ENCODE peak calls at places on chromosomes 3 and 15, in nine cellular contexts. One of them, this sample, is unnamed.

GRCh38 chr3:178275793-178276192 is 260.4 kb upstream of the KCNMB2 start:
- DNase-seq in nephron progenitor cell: no peak
- DNase-seq in mesothelial cell of epicardium: no peak
- DNase-seq in fibroblast of mammary gland: peak; percentile 32
- DNase-seq in posterior cingulate gyrus: no peak
- DNase-seq in NCI-H82: no peak
- DNase-seq in activated naive CD8-positive, alpha-beta T cell treated with anti-CD3 and anti-CD28 coated beads, Interleukin-2, amount 10 ng/mL, durations not matched to agents 7 days and 5 days: no peak
- DNase-seq in naive thymus-derived CD4-positive, alpha-beta T cell: no peak
- DNase-seq in T-helper 2 cell: no peak
- DNase-seq in this sample: no peak

GRCh38 chr3:189340680-189341460 is 169.1 kb downstream of the TPRG1 start:
- DNase-seq in nephron progenitor cell: peak; percentile 22
- DNase-seq in mesothelial cell of epicardium: no peak
- DNase-seq in fibroblast of mammary gland: peak; percentile 17
- DNase-seq in posterior cingulate gyrus: no peak
- DNase-seq in NCI-H82: peak; percentile 68
- DNase-seq in activated naive CD8-positive, alpha-beta T cell treated with anti-CD3 and anti-CD28 coated beads, Interleukin-2, amount 10 ng/mL, durations not matched to agents 7 days and 5 days: no peak
- DNase-seq in naive thymus-derived CD4-positive, alpha-beta T cell: no peak
- DNase-seq in T-helper 2 cell: no peak
- DNase-seq in this sample: no peak

GRCh38 chr3:51559266-51559907 is 20.9 kb downstream of the RAD54L2 start:
- DNase-seq in nephron progenitor cell: no peak
- DNase-seq in mesothelial cell of epicardium: no peak
- DNase-seq in fibroblast of mammary gland: peak; percentile 53
- DNase-seq in posterior cingulate gyrus: no peak
- DNase-seq in NCI-H82: no peak
- DNase-seq in activated naive CD8-positive, alpha-beta T cell treated with anti-CD3 and anti-CD28 coated beads, Interleukin-2, amount 10 ng/mL, durations not matched to agents 7 days and 5 days: no peak
- DNase-seq in naive thymus-derived CD4-positive, alpha-beta T cell: no peak
- DNase-seq in T-helper 2 cell: no peak
- DNase-seq in this sample: no peak

GRCh38 chr15:92059036-92059970 is 205.8 kb downstream of the SLCO3A1 start:
- DNase-seq in nephron progenitor cell: no peak
- DNase-seq in mesothelial cell of epicardium: no peak
- DNase-seq in fibroblast of mammary gland: no peak
- DNase-seq in posterior cingulate gyrus: no peak
- DNase-seq in NCI-H82: no peak
- DNase-seq in activated naive CD8-positive, alpha-beta T cell treated with anti-CD3 and anti-CD28 coated beads, Interleukin-2, amount 10 ng/mL, durations not matched to agents 7 days and 5 days: no peak
- DNase-seq in naive thymus-derived CD4-positive, alpha-beta T cell: no peak
- DNase-seq in T-helper 2 cell: no peak
- DNase-seq in this sample: no peak

GRCh38 chr3:57091471-57091870 is 31.0 kb downstream of the SPATA12 start:
- DNase-seq in nephron progenitor cell: no peak
- DNase-seq in mesothelial cell of epicardium: no peak
- DNase-seq in fibroblast of mammary gland: peak; percentile 64
- DNase-seq in posterior cingulate gyrus: no peak
- DNase-seq in NCI-H82: no peak
- DNase-seq in activated naive CD8-positive, alpha-beta T cell treated with anti-CD3 and anti-CD28 coated beads, Interleukin-2, amount 10 ng/mL, durations not matched to agents 7 days and 5 days: no peak
- DNase-seq in naive thymus-derived CD4-positive, alpha-beta T cell: no peak
- DNase-seq in T-helper 2 cell: no peak
- DNase-seq in this sample: no peak

GRCh38 chr3:143707848-143708247 is 140.4 kb downstream of the SLC9A9 start:
- DNase-seq in nephron progenitor cell: no peak
- DNase-seq in mesothelial cell of epicardium: no peak
- DNase-seq in fibroblast of mammary gland: peak; percentile 32
- DNase-seq in posterior cingulate gyrus: no peak
- DNase-seq in NCI-H82: no peak
- DNase-seq in activated naive CD8-positive, alpha-beta T cell treated with anti-CD3 and anti-CD28 coated beads, Interleukin-2, amount 10 ng/mL, durations not matched to agents 7 days and 5 days: no peak
- DNase-seq in naive thymus-derived CD4-positive, alpha-beta T cell: no peak
- DNase-seq in T-helper 2 cell: no peak
- DNase-seq in this sample: no peak

GRCh38 chr3:13142552-13143380 is 69.5 kb upstream of the IQSEC1 start:
- DNase-seq in nephron progenitor cell: no peak
- DNase-seq in mesothelial cell of epicardium: no peak
- DNase-seq in fibroblast of mammary gland: no peak
- DNase-seq in posterior cingulate gyrus: peak; percentile 59
- DNase-seq in NCI-H82: no peak
- DNase-seq in activated naive CD8-positive, alpha-beta T cell treated with anti-CD3 and anti-CD28 coated beads, Interleukin-2, amount 10 ng/mL, durations not matched to agents 7 days and 5 days: peak; percentile 15
- DNase-seq in naive thymus-derived CD4-positive, alpha-beta T cell: no peak
- DNase-seq in T-helper 2 cell: no peak
- DNase-seq in this sample: no peak

GRCh38 chr3:57279685-57280084 is 12.8 kb downstream of the ASB14 start:
- DNase-seq in nephron progenitor cell: no peak
- DNase-seq in mesothelial cell of epicardium: no peak
- DNase-seq in fibroblast of mammary gland: no peak
- DNase-seq in posterior cingulate gyrus: no peak
- DNase-seq in NCI-H82: no peak
- DNase-seq in activated naive CD8-positive, alpha-beta T cell treated with anti-CD3 and anti-CD28 coated beads, Interleukin-2, amount 10 ng/mL, durations not matched to agents 7 days and 5 days: no peak
- DNase-seq in naive thymus-derived CD4-positive, alpha-beta T cell: no peak
- DNase-seq in T-helper 2 cell: no peak
- DNase-seq in this sample: no peak

GRCh38 chr15:55654541-55654940 is 66.4 kb upstream of the PYGO1 start:
- DNase-seq in nephron progenitor cell: no peak
- DNase-seq in mesothelial cell of epicardium: no peak
- DNase-seq in fibroblast of mammary gland: peak; percentile 28
- DNase-seq in posterior cingulate gyrus: no peak
- DNase-seq in NCI-H82: no peak
- DNase-seq in activated naive CD8-positive, alpha-beta T cell treated with anti-CD3 and anti-CD28 coated beads, Interleukin-2, amount 10 ng/mL, durations not matched to agents 7 days and 5 days: no peak
- DNase-seq in naive thymus-derived CD4-positive, alpha-beta T cell: no peak
- DNase-seq in T-helper 2 cell: no peak
- DNase-seq in this sample: no peak

GRCh38 chr3:120693439-120694172 is 11.6 kb upstream of the HGD start:
- DNase-seq in nephron progenitor cell: no peak
- DNase-seq in mesothelial cell of epicardium: no peak
- DNase-seq in fibroblast of mammary gland: peak; percentile 47
- DNase-seq in posterior cingulate gyrus: no peak
- DNase-seq in NCI-H82: no peak
- DNase-seq in activated naive CD8-positive, alpha-beta T cell treated with anti-CD3 and anti-CD28 coated beads, Interleukin-2, amount 10 ng/mL, durations not matched to agents 7 days and 5 days: no peak
- DNase-seq in naive thymus-derived CD4-positive, alpha-beta T cell: no peak
- DNase-seq in T-helper 2 cell: no peak
- DNase-seq in this sample: no peak

GRCh38 chr3:52384009-52384761 is 60.7 kb downstream of the SEMA3G start:
- DNase-seq in nephron progenitor cell: no peak
- DNase-seq in mesothelial cell of epicardium: no peak
- DNase-seq in fibroblast of mammary gland: no peak
- DNase-seq in posterior cingulate gyrus: no peak
- DNase-seq in NCI-H82: no peak
- DNase-seq in activated naive CD8-positive, alpha-beta T cell treated with anti-CD3 and anti-CD28 coated beads, Interleukin-2, amount 10 ng/mL, durations not matched to agents 7 days and 5 days: no peak
- DNase-seq in naive thymus-derived CD4-positive, alpha-beta T cell: no peak
- DNase-seq in T-helper 2 cell: no peak
- DNase-seq in this sample: no peak

GRCh38 chr3:107218864-107219269 is 158.4 kb upstream of the CCDC54 start:
- DNase-seq in nephron progenitor cell: no peak
- DNase-seq in mesothelial cell of epicardium: no peak
- DNase-seq in fibroblast of mammary gland: no peak
- DNase-seq in posterior cingulate gyrus: no peak
- DNase-seq in NCI-H82: no peak
- DNase-seq in activated naive CD8-positive, alpha-beta T cell treated with anti-CD3 and anti-CD28 coated beads, Interleukin-2, amount 10 ng/mL, durations not matched to agents 7 days and 5 days: no peak
- DNase-seq in naive thymus-derived CD4-positive, alpha-beta T cell: no peak
- DNase-seq in T-helper 2 cell: no peak
- DNase-seq in this sample: no peak

GRCh38 chr3:118347781-118348557 is 686.7 kb downstream of the IGSF11 start:
- DNase-seq in nephron progenitor cell: no peak
- DNase-seq in mesothelial cell of epicardium: no peak
- DNase-seq in fibroblast of mammary gland: no peak
- DNase-seq in posterior cingulate gyrus: no peak
- DNase-seq in NCI-H82: peak; percentile 43
- DNase-seq in activated naive CD8-positive, alpha-beta T cell treated with anti-CD3 and anti-CD28 coated beads, Interleukin-2, amount 10 ng/mL, durations not matched to agents 7 days and 5 days: no peak
- DNase-seq in naive thymus-derived CD4-positive, alpha-beta T cell: no peak
- DNase-seq in T-helper 2 cell: no peak
- DNase-seq in this sample: no peak

GRCh38 chr3:151599103-151599672 is 134.5 kb upstream of the AADACL2 start:
- DNase-seq in nephron progenitor cell: peak; percentile 10
- DNase-seq in mesothelial cell of epicardium: no peak
- DNase-seq in fibroblast of mammary gland: no peak
- DNase-seq in posterior cingulate gyrus: no peak
- DNase-seq in NCI-H82: no peak
- DNase-seq in activated naive CD8-positive, alpha-beta T cell treated with anti-CD3 and anti-CD28 coated beads, Interleukin-2, amount 10 ng/mL, durations not matched to agents 7 days and 5 days: no peak
- DNase-seq in naive thymus-derived CD4-positive, alpha-beta T cell: no peak
- DNase-seq in T-helper 2 cell: no peak
- DNase-seq in this sample: no peak

GRCh38 chr15:60464836-60465630 is 13.9 kb downstream of the ICE2 start:
- DNase-seq in nephron progenitor cell: no peak
- DNase-seq in mesothelial cell of epicardium: no peak
- DNase-seq in fibroblast of mammary gland: no peak
- DNase-seq in posterior cingulate gyrus: no peak
- DNase-seq in NCI-H82: no peak
- DNase-seq in activated naive CD8-positive, alpha-beta T cell treated with anti-CD3 and anti-CD28 coated beads, Interleukin-2, amount 10 ng/mL, durations not matched to agents 7 days and 5 days: no peak
- DNase-seq in naive thymus-derived CD4-positive, alpha-beta T cell: no peak
- DNase-seq in T-helper 2 cell: no peak
- DNase-seq in this sample: no peak

GRCh38 chr15:45522179-45522930 is at the start of gene SLC30A4:
- DNase-seq in nephron progenitor cell: peak; percentile 79
- DNase-seq in mesothelial cell of epicardium: peak; percentile 45
- DNase-seq in fibroblast of mammary gland: peak; percentile 27
- DNase-seq in posterior cingulate gyrus: peak; percentile 95
- DNase-seq in NCI-H82: peak; percentile 73
- DNase-seq in activated naive CD8-positive, alpha-beta T cell treated with anti-CD3 and anti-CD28 coated beads, Interleukin-2, amount 10 ng/mL, durations not matched to agents 7 days and 5 days: peak; percentile 80
- DNase-seq in naive thymus-derived CD4-positive, alpha-beta T cell: peak; percentile 63
- DNase-seq in T-helper 2 cell: peak; percentile 46
- DNase-seq in this sample: peak; percentile 56

GRCh38 chr15:83300826-83301225 is 16.4 kb upstream of the BNC1 start:
- DNase-seq in nephron progenitor cell: no peak
- DNase-seq in mesothelial cell of epicardium: no peak
- DNase-seq in fibroblast of mammary gland: peak; percentile 69
- DNase-seq in posterior cingulate gyrus: no peak
- DNase-seq in NCI-H82: no peak
- DNase-seq in activated naive CD8-positive, alpha-beta T cell treated with anti-CD3 and anti-CD28 coated beads, Interleukin-2, amount 10 ng/mL, durations not matched to agents 7 days and 5 days: no peak
- DNase-seq in naive thymus-derived CD4-positive, alpha-beta T cell: no peak
- DNase-seq in T-helper 2 cell: no peak
- DNase-seq in this sample: no peak

GRCh38 chr3:16304065-16305010 is 39.3 kb downstream of the OXNAD1 start:
- DNase-seq in nephron progenitor cell: no peak
- DNase-seq in mesothelial cell of epicardium: no peak
- DNase-seq in fibroblast of mammary gland: no peak
- DNase-seq in posterior cingulate gyrus: no peak
- DNase-seq in NCI-H82: no peak
- DNase-seq in activated naive CD8-positive, alpha-beta T cell treated with anti-CD3 and anti-CD28 coated beads, Interleukin-2, amount 10 ng/mL, durations not matched to agents 7 days and 5 days: no peak
- DNase-seq in naive thymus-derived CD4-positive, alpha-beta T cell: no peak
- DNase-seq in T-helper 2 cell: no peak
- DNase-seq in this sample: no peak

GRCh38 chr15:78739996-78740903 is 71.0 kb downstream of the ADAMTS7 start:
- DNase-seq in nephron progenitor cell: peak; percentile 79
- DNase-seq in mesothelial cell of epicardium: no peak
- DNase-seq in fibroblast of mammary gland: peak; percentile 36
- DNase-seq in posterior cingulate gyrus: peak; percentile 74
- DNase-seq in NCI-H82: peak; percentile 77
- DNase-seq in activated naive CD8-positive, alpha-beta T cell treated with anti-CD3 and anti-CD28 coated beads, Interleukin-2, amount 10 ng/mL, durations not matched to agents 7 days and 5 days: peak; percentile 81
- DNase-seq in naive thymus-derived CD4-positive, alpha-beta T cell: peak; percentile 30
- DNase-seq in T-helper 2 cell: no peak
- DNase-seq in this sample: no peak

This sample was measured in T-helper 22 cell.